ENCODE peak calls at places on chromosomes 3 and 15, in five cellular contexts. One of them, this sample, is unnamed.

GRCh38 chr15:82810863-82811421 is 1.5 kb downstream of the WHAMM start:
- DNase-seq in body of pancreas: no peak
- DNase-seq in heart left ventricle: no peak
- DNase-seq in right lobe of liver: no peak
- DNase-seq in IMR-90: no peak
- DNase-seq in this sample: no peak

GRCh38 chr3:197957775-197958103 is 2.3 kb upstream of the LMLN start:
- DNase-seq in body of pancreas: no peak
- DNase-seq in heart left ventricle: no peak
- DNase-seq in IMR-90: no peak
- DNase-seq in right lobe of liver: no peak
- DNase-seq in this sample: no peak

GRCh38 chr3:50606596-50606995 is 5.0 kb downstream of the CISH start:
- DNase-seq in IMR-90: no peak
- DNase-seq in heart left ventricle: no peak
- DNase-seq in body of pancreas: no peak
- DNase-seq in right lobe of liver: no peak
- DNase-seq in this sample: no peak

GRCh38 chr15:25094066-25094465 is 139.3 kb downstream of the SNRPN start:
- DNase-seq in IMR-90: no peak
- DNase-seq in heart left ventricle: no peak
- DNase-seq in body of pancreas: no peak
- DNase-seq in right lobe of liver: no peak
- DNase-seq in this sample: no peak

GRCh38 chr3:16240229-16241023 is 24.3 kb downstream of the DPH3 start:
- DNase-seq in heart left ventricle: no peak
- DNase-seq in body of pancreas: no peak
- DNase-seq in IMR-90: peak; percentile 81
- DNase-seq in right lobe of liver: no peak
- DNase-seq in this sample: no peak

GRCh38 chr3:172159962-172160538 is 120.7 kb downstream of the FNDC3B start:
- DNase-seq in body of pancreas: peak; percentile 66
- DNase-seq in right lobe of liver: peak; percentile 42
- DNase-seq in heart left ventricle: peak; percentile 75
- DNase-seq in IMR-90: no peak
- DNase-seq in this sample: no peak

GRCh38 chr15:35626984-35627383 is 81.0 kb upstream of the DPH6 start:
- DNase-seq in right lobe of liver: no peak
- DNase-seq in IMR-90: no peak
- DNase-seq in body of pancreas: no peak
- DNase-seq in heart left ventricle: no peak
- DNase-seq in this sample: no peak

GRCh38 chr3:180102134-180102533 is 65.4 kb upstream of the PEX5L start:
- DNase-seq in body of pancreas: no peak
- DNase-seq in heart left ventricle: no peak
- DNase-seq in right lobe of liver: no peak
- DNase-seq in IMR-90: no peak
- DNase-seq in this sample: no peak

GRCh38 chr15:92667291-92667904 is 11.8 kb upstream of the FAM174B start:
- DNase-seq in body of pancreas: no peak
- DNase-seq in right lobe of liver: peak; percentile 36
- DNase-seq in heart left ventricle: no peak
- DNase-seq in IMR-90: no peak
- DNase-seq in this sample: no peak

GRCh38 chr15:68205949-68206539 is 912 bp upstream of the CALML4 start:
- DNase-seq in heart left ventricle: peak; percentile 77
- DNase-seq in body of pancreas: peak; percentile 76
- DNase-seq in right lobe of liver: peak; percentile 74
- DNase-seq in IMR-90: no peak
- DNase-seq in this sample: no peak

GRCh38 chr3:119357190-119357589 is 63.0 kb downstream of the ARHGAP31 start:
- DNase-seq in right lobe of liver: no peak
- DNase-seq in IMR-90: no peak
- DNase-seq in heart left ventricle: no peak
- DNase-seq in body of pancreas: no peak
- DNase-seq in this sample: no peak

GRCh38 chr15:64133619-64134018 is 17.9 kb upstream of the SNX22 start:
- DNase-seq in body of pancreas: no peak
- DNase-seq in right lobe of liver: no peak
- DNase-seq in heart left ventricle: no peak
- DNase-seq in IMR-90: no peak
- DNase-seq in this sample: no peak

GRCh38 chr3:120767106-120767505 is 24.6 kb downstream of the GTF2E1 start:
- DNase-seq in right lobe of liver: no peak
- DNase-seq in heart left ventricle: no peak
- DNase-seq in IMR-90: peak; percentile 74
- DNase-seq in body of pancreas: no peak
- DNase-seq in this sample: no peak

DNA sequence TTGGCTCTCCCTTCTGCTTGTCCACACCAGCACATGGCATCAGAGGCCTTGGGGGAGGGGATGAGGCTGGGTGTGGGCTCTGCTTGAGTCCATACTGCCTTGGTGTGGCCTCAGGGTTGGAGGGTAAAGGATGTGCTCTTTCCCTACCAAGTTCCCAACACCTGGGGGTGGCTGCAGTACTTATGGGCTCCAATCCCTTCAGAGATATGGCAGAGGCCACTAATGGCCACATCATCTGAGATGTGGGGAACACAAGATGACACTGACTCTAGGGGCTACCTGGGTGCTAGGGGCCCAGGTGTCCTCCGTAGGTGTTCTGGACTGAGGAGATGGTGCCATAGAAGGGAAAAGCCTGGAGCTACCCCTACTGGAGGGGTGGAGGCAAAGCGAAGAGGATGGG is 6.9 kb downstream of the CXCR6 start:
- DNase-seq in body of pancreas: no peak
- DNase-seq in IMR-90: no peak
- DNase-seq in heart left ventricle: no peak
- DNase-seq in right lobe of liver: no peak
- DNase-seq in this sample: no peak
- H3K36me3 ChIP-seq in body of pancreas: peaks cover 8% of the 10 kb centered on the region
- H3K36me3 ChIP-seq in IMR-90: peaks cover 61% of the 10 kb centered on the region
- H3K36me3 ChIP-seq in heart left ventricle: peaks cover 100% of the 10 kb centered on the region
- H3K36me3 ChIP-seq in right lobe of liver: peaks cover 29% of the 10 kb centered on the region
- H3K36me3 ChIP-seq in this sample: peaks cover 21% of the 10 kb centered on the region

GRCh38 chr15:86316216-86316615 is 236.5 kb downstream of the AGBL1 start:
- DNase-seq in heart left ventricle: no peak
- DNase-seq in IMR-90: no peak
- DNase-seq in body of pancreas: no peak
- DNase-seq in right lobe of liver: no peak
- DNase-seq in this sample: no peak
- H3K4me3 ChIP-seq in heart left ventricle: no peak overlapping the region
- H3K4me3 ChIP-seq in IMR-90: no peak overlapping the region
- H3K4me3 ChIP-seq in body of pancreas: no peak overlapping the region
- H3K4me3 ChIP-seq in right lobe of liver: no peak overlapping the region
- H3K4me3 ChIP-seq in this sample: no peak overlapping the region

DNA sequence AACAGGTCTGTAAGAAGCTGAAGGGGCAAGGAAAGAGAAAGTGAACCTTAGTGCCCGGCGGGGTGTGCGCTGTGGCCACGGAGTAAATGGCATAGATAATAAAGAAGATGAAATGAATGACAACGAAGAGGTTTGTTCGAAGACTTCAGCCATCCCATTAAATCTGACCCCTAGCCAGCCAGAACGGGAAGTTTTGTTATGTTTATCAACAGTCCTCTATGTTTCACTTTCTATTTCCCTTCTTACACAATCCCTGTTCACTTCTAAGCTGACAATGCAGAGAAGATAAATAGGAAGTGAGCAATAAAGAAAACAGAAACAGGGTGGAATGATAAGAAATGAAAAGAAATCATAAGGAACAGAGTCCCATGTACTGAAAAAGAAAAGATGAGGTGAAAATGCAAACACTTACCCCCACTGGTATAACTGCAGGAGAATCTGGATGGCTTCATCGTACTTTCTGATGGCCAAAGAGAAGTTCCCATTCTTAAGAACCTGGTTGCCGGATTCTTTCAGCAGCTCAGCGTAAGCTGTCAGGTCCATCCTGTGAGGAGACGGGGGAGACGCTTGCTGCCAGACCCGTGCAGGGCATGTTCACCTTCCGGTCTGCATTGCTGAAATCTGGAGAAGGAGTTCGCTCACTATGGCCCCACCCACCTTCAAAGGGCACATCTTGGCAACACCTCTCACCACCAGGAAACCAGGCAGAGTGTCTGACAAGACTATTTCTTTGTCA is 36.8 kb downstream of the TRANK1 start:
- DNase-seq in body of pancreas: peak; percentile 54
- DNase-seq in IMR-90: peak; percentile 81
- DNase-seq in heart left ventricle: peak; percentile 48
- DNase-seq in right lobe of liver: peak; percentile 53
- DNase-seq in this sample: no peak
- TF ChIP-seq POLR2A in body of pancreas: no peak
- TF ChIP-seq POLR2A in IMR-90: no peak
- TF ChIP-seq POLR2A in heart left ventricle: no peak
- TF ChIP-seq POLR2A in right lobe of liver: no peak
- TF ChIP-seq POLR2A in this sample: no peak

GRCh38 chr3:13345284-13345683 is 74.8 kb downstream of the NUP210 start:
- DNase-seq in IMR-90: no peak
- DNase-seq in heart left ventricle: no peak
- DNase-seq in body of pancreas: no peak
- DNase-seq in right lobe of liver: no peak
- DNase-seq in this sample: no peak
- H3K36me3 ChIP-seq in IMR-90: no peaks in the 10 kb centered on the region
- H3K36me3 ChIP-seq in heart left ventricle: no peaks in the 10 kb centered on the region
- H3K36me3 ChIP-seq in body of pancreas: no peaks in the 10 kb centered on the region
- H3K36me3 ChIP-seq in right lobe of liver: peaks cover 26% of the 10 kb centered on the region
- H3K36me3 ChIP-seq in this sample: no peaks in the 10 kb centered on the region

GRCh38 chr3:19149388-19149787 is 1.1 kb downstream of the KCNH8 start:
- DNase-seq in heart left ventricle: no peak
- DNase-seq in right lobe of liver: no peak
- DNase-seq in body of pancreas: no peak
- DNase-seq in IMR-90: no peak
- DNase-seq in this sample: no peak
- H3K4me3 ChIP-seq in heart left ventricle: no peak overlapping the region
- H3K4me3 ChIP-seq in right lobe of liver: no peak overlapping the region
- H3K4me3 ChIP-seq in body of pancreas: no peak overlapping the region
- H3K4me3 ChIP-seq in IMR-90: no peak overlapping the region
- H3K4me3 ChIP-seq in this sample: peak overlapping the region; percentile 67

GRCh38 chr15:75843618-75844610 is 667 bp downstream of the UBE2Q2 start:
- DNase-seq in body of pancreas: peak; percentile 51
- DNase-seq in right lobe of liver: peak; percentile 62
- DNase-seq in heart left ventricle: peak; percentile 63
- DNase-seq in IMR-90: peak; percentile 37
- DNase-seq in this sample: peak; percentile 58
- TF ChIP-seq POLR2A in body of pancreas: peak; percentile 71
- TF ChIP-seq POLR2A in right lobe of liver: no peak
- TF ChIP-seq POLR2A in heart left ventricle: no peak
- TF ChIP-seq POLR2A in IMR-90: peak; percentile 11
- TF ChIP-seq POLR2A in this sample: peak; percentile 48

GRCh38 chr15:58114388-58114787 is 23.8 kb upstream of the AQP9 start:
- DNase-seq in IMR-90: no peak
- DNase-seq in heart left ventricle: no peak
- DNase-seq in right lobe of liver: no peak
- DNase-seq in body of pancreas: no peak
- DNase-seq in this sample: no peak
- H3K36me3 ChIP-seq in IMR-90: no peaks in the 10 kb centered on the region
- H3K36me3 ChIP-seq in heart left ventricle: no peaks in the 10 kb centered on the region
- H3K36me3 ChIP-seq in right lobe of liver: no peaks in the 10 kb centered on the region
- H3K36me3 ChIP-seq in body of pancreas: no peaks in the 10 kb centered on the region
- H3K36me3 ChIP-seq in this sample: no peaks in the 10 kb centered on the region

DNA sequence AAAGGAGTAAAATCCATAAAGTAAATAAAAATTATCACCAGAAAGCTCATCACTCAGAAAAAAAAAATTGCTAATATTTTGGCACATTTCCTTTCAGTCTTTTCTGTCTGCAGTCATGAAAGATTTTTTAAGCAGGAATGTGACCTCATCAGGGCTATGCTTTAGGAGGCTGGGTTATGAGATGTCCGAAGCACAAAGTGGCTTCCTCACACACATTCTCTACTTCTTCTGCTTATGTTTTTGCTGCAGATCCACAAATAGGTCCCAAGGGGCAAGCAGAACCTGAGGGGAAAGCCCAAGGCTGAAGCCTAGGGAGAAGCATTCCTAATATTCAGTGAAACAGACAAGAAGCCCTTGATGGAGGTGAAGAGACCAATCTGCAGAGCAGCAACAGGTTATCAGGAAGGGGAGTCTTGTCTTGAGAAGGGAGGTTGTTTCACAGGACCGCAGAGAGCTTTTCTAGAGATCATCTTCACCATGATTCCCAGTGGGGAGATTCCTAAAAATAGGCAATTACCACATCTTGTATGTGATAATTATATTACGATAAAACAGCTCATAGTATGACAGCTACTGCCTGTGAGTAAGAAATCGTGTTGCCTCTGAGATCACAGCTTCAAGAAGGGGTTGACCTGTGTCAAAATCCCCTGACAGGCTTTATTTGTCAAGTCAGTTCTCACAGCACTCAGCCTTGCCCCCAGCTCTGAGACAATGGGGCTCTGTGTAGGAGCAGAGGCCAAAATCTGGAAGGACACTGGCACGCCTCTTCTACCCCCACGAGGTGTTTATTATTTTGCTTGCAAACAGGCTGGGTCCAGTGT is 60.5 kb downstream of the IGF2BP2 start:
- DNase-seq in heart left ventricle: no peak
- DNase-seq in right lobe of liver: no peak
- DNase-seq in body of pancreas: no peak
- DNase-seq in IMR-90: peak; percentile 54
- DNase-seq in this sample: no peak
- H3K4me3 ChIP-seq in heart left ventricle: peak overlapping the region; percentile 24
- H3K4me3 ChIP-seq in right lobe of liver: no peak overlapping the region
- H3K4me3 ChIP-seq in body of pancreas: no peak overlapping the region
- H3K4me3 ChIP-seq in IMR-90: no peak overlapping the region
- H3K4me3 ChIP-seq in this sample: no peak overlapping the region

GRCh38 chr3:142228964-142229363 is 3.6 kb upstream of the GK5 start:
- DNase-seq in IMR-90: no peak
- DNase-seq in right lobe of liver: no peak
- DNase-seq in heart left ventricle: no peak
- DNase-seq in body of pancreas: no peak
- DNase-seq in this sample: no peak
- TF ChIP-seq POLR2A in IMR-90: no peak
- TF ChIP-seq POLR2A in right lobe of liver: no peak
- TF ChIP-seq POLR2A in heart left ventricle: no peak
- TF ChIP-seq POLR2A in body of pancreas: no peak
- TF ChIP-seq POLR2A in this sample: no peak